ENCODE peak calls at places on chromosome 22, in ten cellular contexts. A is stimulated activated CD8-positive, alpha-beta memory T cell treated with anti-CD3 and anti-CD28 coated beads, Interleukin-15, amount 100 ng/mL, for 4 hours; L is aorta; M is effector memory CD4-positive, alpha-beta T cell; P is NCI-H1417; D is nephron progenitor cell; T is nucleus accumbens; Y is foreskin melanocyte; E is sciatic nerve; K is NCI-H1930. V is an unnamed sample.

GRCh38 chr22:23053912-23054530 is 16.3 kb upstream of the GNAZ start:
- DNase-seq in A (no peak), L (no peak), M (no peak), P (no peak), D (no peak), T (no peak), Y (no peak), E (no peak), K (no peak), V (no peak)

GRCh38 chr22:46010951-46011626 is 34.1 kb upstream of the WNT7B start:
- DNase-seq in A (no peak), L (no peak), M (no peak), P (no peak), D (no peak), T (peak), Y (no peak), E (peak), K (no peak), V (peak)

GRCh38 chr22:19892249-19892879 is 37.7 kb upstream of the GNB1L start:
- DNase-seq in A (no peak), L (no peak), M (no peak), P (peak), D (peak), T (no peak), Y (no peak), E (no peak), K (no peak), V (no peak)

GRCh38 chr22:35440129-35440528 is 40.2 kb downstream of the MCM5 start:
- DNase-seq in A (no peak), L (no peak), M (no peak), P (no peak), D (no peak), T (no peak), Y (no peak), E (no peak), K (no peak), V (no peak)

GRCh38 chr22:47293368-47294221 is 531.1 kb downstream of the TBC1D22A start:
- DNase-seq in A (no peak), L (no peak), M (no peak), P (no peak), D (no peak), T (no peak), Y (no peak), E (no peak), K (no peak), V (no peak)

GRCh38 chr22:26550498-26551033 is 38.3 kb upstream of the TFIP11 start:
- DNase-seq in A (no peak), L (peak), M (no peak), P (no peak), D (no peak), T (peak), Y (peak), E (no peak), K (no peak), V (no peak)

GRCh38 chr22:43829904-43830851 is 18.1 kb upstream of the EFCAB6 start:
- DNase-seq in A (no peak), L (no peak), M (no peak), P (no peak), D (no peak), T (no peak), Y (no peak), E (peak), K (no peak), V (no peak)

GRCh38 chr22:47784991-47785390 is 1022.5 kb downstream of the TBC1D22A start:
- DNase-seq in A (no peak), L (no peak), M (no peak), P (no peak), D (no peak), T (no peak), Y (no peak), E (no peak), K (no peak), V (no peak)

GRCh38 chr22:48242461-48242864 is 1480.0 kb downstream of the TBC1D22A start:
- DNase-seq in A (no peak), L (no peak), M (no peak), P (no peak), D (no peak), T (no peak), Y (no peak), E (peak), K (no peak), V (no peak)

GRCh38 chr22:26985217-26985616 is 327.8 kb downstream of the MIAT start:
- DNase-seq in A (no peak), L (no peak), M (no peak), P (no peak), D (no peak), T (no peak), Y (no peak), E (no peak), K (no peak), V (no peak)

GRCh38 chr22:23714596-23715588 is 24.1 kb downstream of the RGL4 start:
- DNase-seq in A (no peak), L (no peak), M (no peak), P (no peak), D (no peak), T (no peak), Y (no peak), E (no peak), K (no peak), V (no peak)

GRCh38 chr22:35582861-35583670 is 34.1 kb downstream of the MB start:
- DNase-seq in A (peak), L (peak), M (peak), P (peak), D (peak), T (peak), Y (peak), E (peak), K (peak), V (peak)

GRCh38 chr22:44622147-44622427 is 79.9 kb upstream of the PRR5 start:
- DNase-seq in A (no peak), L (no peak), M (peak), P (peak), D (no peak), T (no peak), Y (no peak), E (no peak), K (peak), V (peak)

GRCh38 chr22:26718905-26719304 is 61.5 kb downstream of the MIAT start:
- DNase-seq in A (no peak), L (no peak), M (no peak), P (no peak), D (no peak), T (no peak), Y (peak), E (no peak), K (no peak), V (no peak)

GRCh38 chr22:39994046-39994565 is 648 bp upstream of the FAM83F start:
- DNase-seq in A (peak), L (no peak), M (no peak), P (peak), D (no peak), T (no peak), Y (no peak), E (no peak), K (no peak), V (no peak)

GRCh38 chr22:25203082-25203481 is 3.4 kb downstream of the CRYBB3 start:
- DNase-seq in A (no peak), L (no peak), M (no peak), P (no peak), D (no peak), T (no peak), Y (no peak), E (no peak), K (no peak), V (no peak)

GRCh38 chr22:45867906-45868555 is 108.9 kb downstream of the WNT7B start:
- DNase-seq in A (no peak), L (no peak), M (no peak), P (no peak), D (no peak), T (no peak), Y (no peak), E (no peak), K (no peak), V (peak)

GRCh38 chr22:29879738-29880137 is 3.2 kb upstream of the MTMR3 start:
- DNase-seq in A (no peak), L (no peak), M (no peak), P (no peak), D (no peak), T (no peak), Y (no peak), E (no peak), K (no peak), V (no peak)

GRCh38 chr22:31105282-31105929 is 2.0 kb downstream of the SELENOM start:
- DNase-seq in A (no peak), L (peak), M (no peak), P (no peak), D (no peak), T (no peak), Y (no peak), E (no peak), K (no peak), V (no peak)

GRCh38 chr22:44005524-44005923 is 18.6 kb upstream of the PARVB start:
- DNase-seq in A (no peak), L (no peak), M (no peak), P (no peak), D (no peak), T (no peak), Y (no peak), E (no peak), K (no peak), V (no peak)

GRCh38 chr22:28894320-28894719 is 10.9 kb downstream of the ZNRF3 start:
- DNase-seq in A (no peak), L (no peak), M (no peak), P (peak), D (no peak), T (peak), Y (no peak), E (no peak), K (no peak), V (no peak)

GRCh38 chr22:39297490-39298193 is 21.8 kb downstream of the RPL3 start:
- DNase-seq in A (no peak), L (peak), M (no peak), P (peak), D (no peak), T (no peak), Y (no peak), E (no peak), K (no peak), V (no peak)

GRCh38 chr22:17949926-17950473 is 74.4 kb downstream of the MICAL3 start:
- DNase-seq in A (no peak), L (no peak), M (no peak), P (no peak), D (no peak), T (no peak), Y (no peak), E (no peak), K (no peak), V (no peak)

GRCh38 chr22:23518381-23519187 is 61.5 kb downstream of the IGLL1 start:
- DNase-seq in A (no peak), L (no peak), M (no peak), P (peak), D (peak), T (no peak), Y (no peak), E (no peak), K (no peak), V (no peak)

GRCh38 chr22:49108636-49109315 is 718.9 kb downstream of the BRD1 start:
- DNase-seq in A (no peak), L (no peak), M (no peak), P (no peak), D (no peak), T (no peak), Y (no peak), E (no peak), K (no peak), V (no peak)

GRCh38 chr22:22770280-22770871 is 117.2 kb upstream of the IGLL5 start:
- DNase-seq in A (no peak), L (no peak), M (peak), P (peak), D (peak), T (no peak), Y (peak), E (no peak), K (peak), V (no peak)

GRCh38 chr22:27206001-27206746 is 548.8 kb downstream of the MIAT start:
- DNase-seq in A (no peak), L (no peak), M (no peak), P (no peak), D (no peak), T (no peak), Y (no peak), E (no peak), K (no peak), V (no peak)

GRCh38 chr22:40673017-40673416 is 6.3 kb upstream of the MCHR1 start:
- DNase-seq in A (no peak), L (no peak), M (no peak), P (no peak), D (no peak), T (no peak), Y (no peak), E (no peak), K (no peak), V (no peak)

GRCh38 chr22:38196791-38197429 is 4.9 kb upstream of the MAFF start:
- DNase-seq in A (no peak), L (no peak), M (no peak), P (peak), D (no peak), T (no peak), Y (no peak), E (no peak), K (no peak), V (no peak)

GRCh38 chr22:34102633-34103032 is 182.4 kb upstream of the LARGE1 start:
- DNase-seq in A (no peak), L (no peak), M (no peak), P (no peak), D (peak), T (no peak), Y (no peak), E (no peak), K (no peak), V (no peak)

GRCh38 chr22:21887841-21888240 is 20.4 kb upstream of the MAPK1 start:
- DNase-seq in A (no peak), L (no peak), M (no peak), P (no peak), D (no peak), T (no peak), Y (no peak), E (no peak), K (no peak), V (no peak)

GRCh38 chr22:43884600-43885318 is 7.1 kb downstream of the PNPLA5 start:
- DNase-seq in A (no peak), L (peak), M (no peak), P (peak), D (peak), T (no peak), Y (peak), E (peak), K (peak), V (peak)

GRCh38 chr22:27719535-27720227 is 81.9 kb downstream of the MN1 start:
- DNase-seq in A (no peak), L (no peak), M (no peak), P (peak), D (no peak), T (no peak), Y (no peak), E (no peak), K (no peak), V (no peak)

GRCh38 chr22:32837142-32837541 is 35.6 kb downstream of the TIMP3 start:
- DNase-seq in A (no peak), L (no peak), M (no peak), P (no peak), D (no peak), T (no peak), Y (no peak), E (no peak), K (no peak), V (no peak)

GRCh38 chr22:38107692-38108515 is 2.6 kb downstream of the BAIAP2L2 start:
- DNase-seq in A (no peak), L (peak), M (no peak), P (no peak), D (no peak), T (no peak), Y (no peak), E (no peak), K (no peak), V (no peak)

GRCh38 chr22:22076361-22076760 is 93.8 kb upstream of the TOP3B start:
- DNase-seq in A (no peak), L (no peak), M (no peak), P (no peak), D (no peak), T (no peak), Y (no peak), E (no peak), K (no peak), V (no peak)

GRCh38 chr22:30347255-30347892 is 9.3 kb downstream of the SF3A1 start:
- DNase-seq in A (no peak), L (no peak), M (no peak), P (no peak), D (no peak), T (no peak), Y (no peak), E (no peak), K (no peak), V (no peak)

GRCh38 chr22:35727436-35727835 is 9.8 kb downstream of the APOL5 start:
- DNase-seq in A (no peak), L (no peak), M (no peak), P (no peak), D (no peak), T (no peak), Y (no peak), E (no peak), K (no peak), V (no peak)

GRCh38 chr22:46047841-46048595 is 71.1 kb upstream of the WNT7B start:
- DNase-seq in A (no peak), L (peak), M (no peak), P (no peak), D (no peak), T (no peak), Y (no peak), E (peak), K (no peak), V (peak)

GRCh38 chr22:20174785-20175596 is 24.1 kb upstream of the CCDC188 start:
- DNase-seq in A (no peak), L (no peak), M (no peak), P (peak), D (no peak), T (no peak), Y (no peak), E (no peak), K (no peak), V (no peak)